ENCODE peak calls at places on chromosomes 7 and 10, in six cellular contexts. M is NCI-H1417; T is activated CD4-positive, alpha-beta T cell treated with anti-CD3 and anti-CD28 coated beads, Interleukin-2, amount 50 U/mL, for 4 hours; V is nephron progenitor cell; G is activated CD8-positive, alpha-beta memory T cell treated with anti-CD3 and anti-CD28 coated beads for 4 hours; P is posterior cingulate gyrus. S is an unnamed sample.

GRCh38 chr10:124906551-124907001 is 35.3 kb upstream of the ZRANB1 start:
- DNase-seq in M (no peak), T (no peak), V (no peak), G (no peak), P (no peak), S (no peak)

GRCh38 chr7:27174077-27175004 is at the start of gene HOXA10:
- DNase-seq in M (peak), T (no peak), V (peak), G (no peak), P (no peak), S (no peak)

GRCh38 chr10:132349766-132350165 is 17.8 kb downstream of the LRRC27 start:
- DNase-seq in M (no peak), T (no peak), V (no peak), G (no peak), P (no peak), S (no peak)

GRCh38 chr7:80475383-80475782 is 36.5 kb downstream of the GNAT3 start:
- DNase-seq in M (no peak), T (no peak), V (no peak), G (no peak), P (no peak), S (no peak)

GRCh38 chr7:46945328-46945727 is 636.6 kb downstream of the TNS3 start:
- DNase-seq in M (no peak), T (no peak), V (no peak), G (no peak), P (no peak), S (no peak)

GRCh38 chr10:88938938-88939337 is 13.6 kb downstream of the ACTA2 start:
- DNase-seq in M (no peak), T (no peak), V (no peak), G (no peak), P (no peak), S (no peak)

GRCh38 chr7:81256991-81257390 is 338.1 kb upstream of the SEMA3C start:
- DNase-seq in M (no peak), T (no peak), V (no peak), G (no peak), P (no peak), S (no peak)

GRCh38 chr10:131616040-131616439 is 284.8 kb upstream of the PPP2R2D start:
- DNase-seq in M (no peak), T (no peak), V (no peak), G (no peak), P (no peak), S (no peak)

GRCh38 chr7:132933076-132933466 is 148.8 kb downstream of the CHCHD3 start:
- DNase-seq in M (no peak), T (no peak), V (no peak), G (no peak), P (no peak), S (no peak)

GRCh38 chr10:124043310-124044142 is 49.9 kb downstream of the CHST15 start:
- DNase-seq in M (no peak), T (no peak), V (no peak), G (no peak), P (no peak), S (no peak)

GRCh38 chr10:1556496-1556895 is 180.8 kb downstream of the ADARB2 start:
- DNase-seq in M (no peak), T (no peak), V (no peak), G (no peak), P (no peak), S (no peak)

GRCh38 chr10:21285742-21286311 is 239.7 kb downstream of the SKIDA1 start:
- DNase-seq in M (no peak), T (no peak), V (no peak), G (no peak), P (no peak), S (no peak)

GRCh38 chr7:93476491-93477344 is 97.8 kb downstream of the CALCR start:
- DNase-seq in M (no peak), T (no peak), V (no peak), G (no peak), P (no peak), S (no peak)